ENCODE peak calls at places on chromosomes 2 and 18, in six cellular contexts. Q, X, R, I, V and Y are unnamed samples.

GRCh38 chr18:77251730-77252050 is 2.0 kb downstream of the GALR1 start:
- DNase-seq in Q (no peak), X (no peak), R (no peak), I (no peak), V (no peak), Y (no peak)

GRCh38 chr2:240319855-240320560 is 115.5 kb upstream of the GPC1 start:
- DNase-seq in Q (peak), X (no peak), R (no peak), I (no peak), V (no peak), Y (peak)

GRCh38 chr2:12684471-12684936 is 32.2 kb upstream of the TRIB2 start:
- DNase-seq in Q (peak), X (no peak), R (no peak), I (no peak), V (no peak), Y (no peak)

GRCh38 chr2:121489284-121489683 is 41.4 kb upstream of the RNU4ATAC start:
- DNase-seq in Q (peak), X (peak), R (no peak), I (peak), V (peak), Y (no peak)

GRCh38 chr18:61963705-61964104 is 70.9 kb upstream of the RNF152 start:
- DNase-seq in Q (no peak), X (no peak), R (no peak), I (no peak), V (no peak), Y (no peak)

GRCh38 chr2:213703699-213704098 is 419.4 kb downstream of the SPAG16 start:
- DNase-seq in Q (no peak), X (no peak), R (no peak), I (no peak), V (no peak), Y (no peak)

GRCh38 chr18:12838178-12838634 is 45.8 kb downstream of the PTPN2 start:
- DNase-seq in Q (peak), X (peak), R (no peak), I (peak), V (peak), Y (peak)

GRCh38 chr2:70992945-70993688 is 1.6 kb downstream of the TEX261 start:
- DNase-seq in Q (no peak), X (no peak), R (peak), I (no peak), V (no peak), Y (no peak)

GRCh38 chr2:29786361-29786760 is 135.0 kb downstream of the ALK start:
- DNase-seq in Q (no peak), X (peak), R (no peak), I (no peak), V (no peak), Y (no peak)

GRCh38 chr18:13491138-13491537 is 235.2 kb downstream of the FAM210A start:
- DNase-seq in Q (no peak), X (no peak), R (no peak), I (peak), V (no peak), Y (no peak)

GRCh38 chr2:242020196-242021004 is 150.9 kb downstream of the RTP5 start:
- DNase-seq in Q (no peak), X (peak), R (no peak), I (peak), V (no peak), Y (no peak)

GRCh38 chr2:233807215-233807865 is 29.2 kb downstream of the MROH2A start:
- DNase-seq in Q (no peak), X (no peak), R (no peak), I (peak), V (no peak), Y (no peak)

GRCh38 chr2:240856151-240856980 is 12.3 kb upstream of the AGXT start:
- DNase-seq in Q (no peak), X (peak), R (no peak), I (peak), V (no peak), Y (no peak)

GRCh38 chr2:201218780-201219179 is 35.8 kb downstream of the CASP10 start:
- DNase-seq in Q (peak), X (no peak), R (no peak), I (no peak), V (no peak), Y (no peak)

GRCh38 chr2:37156071-37156856 is 516 bp downstream of the EIF2AK2 start:
- DNase-seq in Q (peak), X (peak), R (peak), I (peak), V (no peak), Y (peak)

DNA sequence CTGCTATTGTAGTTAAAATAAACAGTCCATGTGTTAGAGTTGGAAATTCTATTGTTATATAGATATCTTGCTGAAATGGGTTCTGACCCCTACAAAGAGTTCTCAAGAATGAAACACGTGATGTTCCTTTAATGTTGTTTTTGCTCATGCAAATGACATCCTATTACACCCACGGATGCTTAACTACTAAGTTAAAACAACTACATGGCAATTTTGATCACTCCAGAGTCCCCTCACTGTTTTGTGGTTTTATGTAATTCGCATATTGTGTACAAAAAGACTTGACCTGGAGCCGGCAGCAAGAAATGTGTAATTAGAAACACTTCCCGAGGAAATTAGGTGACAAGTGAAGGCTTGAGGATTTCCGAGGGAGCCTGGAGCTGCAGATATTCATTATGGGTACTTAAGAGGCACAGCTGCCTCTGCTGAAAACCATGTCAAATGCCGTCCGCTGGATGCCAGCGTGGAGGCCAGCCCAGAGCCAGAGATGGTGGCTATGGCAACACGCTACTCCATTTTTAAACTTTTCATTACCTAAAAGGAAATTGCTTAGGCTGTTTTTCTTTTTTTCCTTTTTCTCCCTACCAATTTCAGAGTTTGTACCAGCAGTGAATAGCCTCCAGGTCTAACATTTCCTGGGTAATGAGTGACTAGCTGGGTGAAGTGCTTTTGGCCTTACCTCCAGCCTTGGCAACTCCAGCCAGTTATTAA is 21.0 kb upstream of the CABLES1 start:
- DNase-seq in Q (peak), X (no peak), R (peak), I (no peak), V (no peak), Y (no peak)
- TF ChIP-seq SMC3 in Q (no peak), X (no peak), R (no peak), I (no peak), V (no peak), Y (no peak)

GRCh38 chr2:147177449-147177848 is 667.4 kb upstream of the ACVR2A start:
- DNase-seq in Q (no peak), X (no peak), R (no peak), I (no peak), V (no peak), Y (no peak)
- TF ChIP-seq SMC3 in Q (no peak), X (no peak), R (no peak), I (no peak), V (no peak), Y (no peak)

DNA sequence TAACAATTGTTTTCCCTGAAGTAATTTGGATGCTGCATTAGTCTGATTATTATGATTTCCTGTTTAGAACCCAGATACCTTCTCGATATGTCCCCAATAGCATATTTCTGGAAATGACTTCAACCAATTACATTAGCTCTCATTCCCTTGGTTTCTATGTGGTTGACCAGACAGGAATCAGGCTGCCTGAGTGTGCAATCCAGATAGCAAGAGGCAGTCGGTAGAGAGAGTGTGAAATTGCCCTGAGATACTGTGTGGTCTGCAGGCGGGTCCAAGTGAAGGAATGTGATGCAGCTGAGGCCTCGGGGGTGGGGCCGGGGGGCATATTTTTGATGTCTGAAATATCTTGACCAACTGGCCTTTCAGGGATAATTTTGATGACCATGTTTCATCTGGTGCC is 143.9 kb upstream of the ITGA6 start:
- DNase-seq in Q (peak), X (no peak), R (no peak), I (no peak), V (no peak), Y (no peak)
- TF ChIP-seq SMC3 in Q (no peak), X (no peak), R (no peak), I (no peak), V (no peak), Y (no peak)

GRCh38 chr2:105744091-105744908 is 412 bp upstream of the NCK2 start:
- DNase-seq in Q (peak), X (peak), R (peak), I (peak), V (no peak), Y (peak)
- TF ChIP-seq SMC3 in Q (no peak), X (no peak), R (no peak), I (no peak), V (no peak), Y (no peak)

DNA sequence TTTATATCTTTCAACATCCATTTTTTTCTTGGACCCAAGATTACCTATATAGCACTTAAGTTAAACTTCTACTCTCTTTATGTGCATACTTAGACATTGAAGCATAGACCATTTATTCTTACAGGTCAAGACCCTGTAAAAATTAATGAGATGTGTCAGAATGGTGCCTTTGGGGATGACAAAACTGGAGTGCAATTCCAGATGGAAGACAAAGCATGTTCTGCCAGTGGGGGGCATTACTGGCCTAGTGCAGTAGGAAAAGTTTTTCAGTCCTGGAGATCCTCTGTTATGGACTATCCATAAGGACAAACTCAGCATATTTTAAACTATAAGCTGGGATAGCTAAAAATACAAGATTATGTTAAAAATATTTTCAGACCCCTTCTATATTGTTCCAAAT is 57.8 kb upstream of the MMADHC start:
- DNase-seq in Q (peak), X (no peak), R (no peak), I (no peak), V (no peak), Y (no peak)
- TF ChIP-seq SMC3 in Q (peak), X (no peak), R (no peak), I (no peak), V (no peak), Y (peak)

GRCh38 chr18:73728657-73729056 is 419.0 kb downstream of the FBXO15 start:
- DNase-seq in Q (no peak), X (no peak), R (no peak), I (no peak), V (no peak), Y (no peak)

GRCh38 chr18:73719611-73720010 is 428.0 kb downstream of the FBXO15 start:
- DNase-seq in Q (no peak), X (no peak), R (no peak), I (no peak), V (no peak), Y (no peak)

GRCh38 chr18:73724908-73725307 is 422.7 kb downstream of the FBXO15 start:
- DNase-seq in Q (peak), X (no peak), R (no peak), I (no peak), V (no peak), Y (no peak)
- TF ChIP-seq SMC3 in Q (no peak), X (no peak), R (no peak), I (no peak), V (no peak), Y (no peak)

DNA sequence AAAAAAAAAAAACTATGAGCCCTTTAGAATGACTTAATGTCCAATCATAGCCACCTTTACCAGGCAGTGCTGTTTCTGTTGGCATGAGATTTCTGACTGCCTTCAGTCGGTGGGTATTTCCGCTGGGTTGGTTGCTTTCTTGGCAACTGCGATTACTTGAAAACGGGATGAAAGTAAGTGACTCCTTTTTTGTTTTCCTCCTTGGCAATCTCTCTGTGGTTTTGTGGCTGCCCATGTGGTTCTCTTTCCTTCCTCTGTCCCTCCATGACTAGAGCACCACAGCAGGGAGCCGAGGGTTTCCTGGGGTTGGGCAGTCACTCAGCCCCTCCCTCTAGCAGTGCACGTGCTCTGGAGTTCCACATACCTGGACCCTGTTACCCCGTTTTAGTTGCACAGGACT is 112.1 kb downstream of the KLHL29 start:
- DNase-seq in Q (peak), X (no peak), R (no peak), I (no peak), V (no peak), Y (no peak)
- TF ChIP-seq SMC3 in Q (no peak), X (no peak), R (no peak), I (no peak), V (no peak), Y (no peak)

GRCh38 chr2:206345606-206346005 is 71.1 kb downstream of the ZDBF2 start:
- DNase-seq in Q (no peak), X (no peak), R (no peak), I (no peak), V (no peak), Y (no peak)

GRCh38 chr2:206349375-206349774 is 74.9 kb downstream of the ZDBF2 start:
- DNase-seq in Q (no peak), X (no peak), R (no peak), I (no peak), V (no peak), Y (no peak)

GRCh38 chr2:206343144-206343543 is 68.7 kb downstream of the ZDBF2 start:
- DNase-seq in Q (no peak), X (no peak), R (no peak), I (no peak), V (no peak), Y (no peak)

GRCh38 chr2:206343816-206344215 is 69.4 kb downstream of the ZDBF2 start:
- DNase-seq in Q (no peak), X (no peak), R (no peak), I (no peak), V (no peak), Y (no peak)
- TF ChIP-seq SMC3 in Q (no peak), X (no peak), R (no peak), I (no peak), V (no peak), Y (no peak)